ENCODE peak calls at places on chromosomes 13 and 19, in eight cellular contexts. H, L, D, J, I, B, C and N are unnamed samples.
A peak's percentile ranks its signal among the peaks of the same experiment; 100 is the strongest.

GRCh38 chr19:18879579-18880373 is 16.2 kb downstream of the CERS1 start:
- DNase-seq in J (no peak), B (peak; percentile 71), I (peak; percentile 77), D (no peak), L (peak; percentile 87), H (peak; percentile 71), C (no peak), N (no peak)

GRCh38 chr13:88124142-88124541 is 453.0 kb downstream of the SLITRK5 start:
- DNase-seq in H (no peak), C (no peak), L (no peak), J (no peak), B (no peak), I (no peak), D (no peak), N (no peak)

GRCh38 chr13:21800847-21801616 is 130.2 kb downstream of the FGF9 start:
- DNase-seq in D (no peak), L (no peak), I (no peak), B (no peak), C (no peak), J (no peak), H (no peak), N (no peak)

GRCh38 chr19:42114412-42114811 is 17.8 kb downstream of the POU2F2 start:
- DNase-seq in J (no peak), B (peak; percentile 90), D (no peak), C (no peak), H (no peak), I (no peak), L (peak; percentile 76), N (no peak)

GRCh38 chr13:87295636-87296035 is 375.5 kb upstream of the SLITRK5 start:
- DNase-seq in C (no peak), H (no peak), J (no peak), I (no peak), D (no peak), L (no peak), B (no peak), N (no peak)

GRCh38 chr13:65724261-65724660 is 1505.9 kb downstream of the PCDH9 start:
- DNase-seq in H (no peak), L (no peak), I (no peak), J (no peak), C (no peak), B (no peak), D (no peak), N (no peak)

GRCh38 chr19:3823345-3823704 is 37.1 kb upstream of the MATK start:
- DNase-seq in D (no peak), I (no peak), L (no peak), B (no peak), J (no peak), H (no peak), C (no peak), N (no peak)

GRCh38 chr19:42270346-42271044 is 1.4 kb downstream of the CIC start:
- DNase-seq in L (peak; percentile 63), H (peak; percentile 63), D (peak; percentile 53), B (peak; percentile 75), I (peak; percentile 82), C (no peak), J (peak; percentile 51), N (peak; percentile 71)

GRCh38 chr13:31089649-31090048 is 72.1 kb downstream of the HSPH1 start:
- DNase-seq in L (no peak), I (peak; percentile 47), D (no peak), B (no peak), H (no peak), C (peak; percentile 66), J (no peak), N (peak; percentile 14)

GRCh38 chr13:30991922-30992321 is 59.5 kb downstream of the TEX26 start:
- DNase-seq in J (no peak), C (no peak), D (no peak), B (no peak), I (no peak), L (no peak), H (no peak), N (no peak)

GRCh38 chr13:45512148-45512498 is 47.4 kb downstream of the COG3 start:
- DNase-seq in I (no peak), L (no peak), D (no peak), B (no peak), H (no peak), J (no peak), C (no peak), N (no peak)

GRCh38 chr13:28679628-28680027 is 20.7 kb downstream of the POMP start:
- DNase-seq in L (no peak), D (no peak), J (no peak), C (no peak), I (no peak), B (no peak), H (no peak), N (no peak)

GRCh38 chr13:98134901-98135300 is 8.0 kb upstream of the FARP1 start:
- DNase-seq in B (no peak), L (no peak), C (no peak), H (no peak), J (no peak), I (no peak), D (no peak), N (no peak)

GRCh38 chr13:27965740-27966640 is 3.1 kb downstream of the CDX2 start:
- DNase-seq in B (no peak), C (peak; percentile 67), H (peak; percentile 26), J (no peak), L (peak; percentile 46), D (no peak), I (no peak), N (no peak)

DNA sequence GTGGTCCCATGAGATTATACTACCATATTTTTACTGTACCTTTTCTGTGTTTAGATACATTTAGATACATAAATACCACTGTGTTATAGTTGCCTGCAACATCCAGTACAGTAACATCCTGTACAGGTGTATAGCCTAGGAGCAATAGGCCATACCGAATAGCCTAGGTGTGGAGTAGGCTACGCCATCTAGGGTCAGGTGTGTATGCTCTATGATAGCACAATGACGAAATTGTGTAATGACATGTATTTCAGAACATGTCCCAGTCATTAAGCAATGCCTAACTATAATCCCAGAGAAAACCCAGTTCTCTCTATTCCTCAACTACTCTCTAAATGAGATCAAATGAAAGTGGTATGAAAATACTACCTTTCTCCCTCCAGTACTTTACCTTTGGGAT is 3.9 kb downstream of the SLC25A15 start:
- DNase-seq in J (no peak), B (no peak), D (no peak), I (no peak), C (no peak), H (no peak), L (no peak), N (no peak)
- TF ChIP-seq POLR2A in J (no peak), B (no peak), D (no peak), I (no peak), C (no peak), H (no peak), L (no peak), N (no peak)

DNA sequence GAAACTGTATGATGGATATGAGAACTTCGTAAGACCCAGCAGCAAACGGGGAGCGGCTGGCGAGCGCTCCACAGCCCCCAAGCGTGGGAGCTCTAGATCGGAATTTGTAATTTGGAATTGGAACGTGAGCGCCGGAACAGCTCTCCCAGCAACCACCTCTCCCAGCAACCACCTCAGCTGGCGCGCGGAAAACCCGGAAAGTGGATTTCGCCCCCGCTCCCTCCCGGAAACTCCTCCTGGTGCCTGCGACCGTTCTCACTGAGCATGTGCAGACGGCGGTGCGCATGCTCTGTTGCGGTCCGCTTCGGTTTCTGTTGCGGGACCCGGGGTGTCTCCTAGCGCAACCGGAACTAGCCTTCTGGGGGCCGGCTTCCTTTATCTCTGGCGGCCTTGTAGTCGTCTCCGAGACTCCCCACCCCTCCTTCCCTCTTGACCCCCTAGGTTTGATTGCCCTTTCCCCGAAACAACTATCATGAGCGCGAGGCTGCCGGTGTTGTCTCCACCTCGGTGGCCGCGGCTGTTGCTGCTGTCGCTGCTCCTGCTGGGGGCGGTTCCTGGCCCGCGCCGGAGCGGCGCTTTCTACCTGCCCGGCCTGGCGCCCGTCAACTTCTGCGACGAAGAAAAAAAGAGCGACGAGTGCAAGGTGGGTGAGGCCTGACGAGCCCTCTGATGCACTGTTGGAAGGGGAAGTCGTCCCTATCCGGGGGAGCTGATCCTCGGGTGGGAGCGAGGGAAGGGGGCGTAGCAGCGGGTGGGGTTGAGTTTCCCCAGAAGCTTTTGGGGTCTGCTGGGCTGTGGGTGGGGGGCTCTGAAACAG is at the start of gene TM9SF2:
- DNase-seq in I (peak; percentile 98), L (peak; percentile 99), J (peak; percentile 97), H (peak; percentile 98), B (peak; percentile 98), D (peak; percentile 98), C (peak; percentile 99), N (peak; percentile 96)
- TF ChIP-seq CTCF in I (no peak), L (peak; percentile 5), J (no peak), H (no peak), B (no peak), D (no peak), C (no peak), N (no peak)

GRCh38 chr13:67355791-67356190 is 125.7 kb upstream of the PCDH9 start:
- DNase-seq in I (no peak), B (no peak), L (no peak), C (no peak), D (no peak), J (no peak), H (no peak), N (no peak)

GRCh38 chr13:67351915-67352314 is 121.8 kb upstream of the PCDH9 start:
- DNase-seq in C (no peak), H (no peak), J (no peak), D (no peak), L (no peak), I (no peak), B (no peak), N (no peak)

GRCh38 chr13:67353891-67354459 is 123.8 kb upstream of the PCDH9 start:
- DNase-seq in J (no peak), I (no peak), L (no peak), H (no peak), B (no peak), D (no peak), C (no peak), N (no peak)

GRCh38 chr13:67351114-67351513 is 121.0 kb upstream of the PCDH9 start:
- DNase-seq in B (no peak), C (no peak), D (no peak), H (no peak), L (no peak), I (no peak), J (no peak), N (no peak)

GRCh38 chr13:67353031-67353430 is 122.9 kb upstream of the PCDH9 start:
- DNase-seq in J (no peak), C (no peak), H (no peak), L (no peak), B (no peak), I (no peak), D (no peak), N (no peak)
- TF ChIP-seq POLR2A in J (no peak), C (no peak), H (no peak), L (no peak), B (no peak), I (no peak), D (no peak), N (no peak)

GRCh38 chr13:61880576-61881283 is 465.1 kb upstream of the PCDH20 start:
- DNase-seq in C (no peak), B (no peak), D (no peak), J (no peak), H (peak; percentile 36), L (no peak), I (no peak), N (no peak)
- TF ChIP-seq CTCF in C (no peak), B (peak; percentile 40), D (no peak), J (no peak), H (no peak), L (peak; percentile 12), I (no peak), N (peak; percentile 27)

GRCh38 chr19:46601318-46602224 is at the start of gene CALM3:
- DNase-seq in C (peak; percentile 88), J (no peak), D (no peak), H (no peak), B (no peak), L (no peak), I (no peak), N (peak; percentile 81)
- TF ChIP-seq POLR2A in C (no peak), J (peak; percentile 69), D (peak; percentile 91), H (no peak), B (peak; percentile 96), L (peak; percentile 94), I (peak; percentile 59), N (peak; percentile 88)